ENCODE peak calls at places on chromosome 4, in five cellular contexts. R is fibroblast of pulmonary artery; X is IMR-90; Y is AG20443; V is stimulated activated CD4-positive, alpha-beta T cell treated with anti-CD3 and anti-CD28 coated beads, Interleukin-4, amount 100 ng/mL, for 1 hour. F is an unnamed sample.

GRCh38 chr4:3813151-3813905 is 47.1 kb downstream of the ADRA2C start:
- DNase-seq in R (no peak), X (no peak), Y (no peak), V (no peak), F (no peak)

GRCh38 chr4:53720776-53721175 is 129.5 kb upstream of the LNX1 start:
- DNase-seq in R (no peak), X (no peak), Y (no peak), V (no peak), F (no peak)

GRCh38 chr4:149980941-149981340 is 97.3 kb upstream of the DCLK2 start:
- DNase-seq in R (peak; percentile 75), X (peak; percentile 65), Y (peak; percentile 71), V (peak; percentile 38), F (peak; percentile 23)

GRCh38 chr4:109005523-109005922 is 242.7 kb upstream of the ETNPPL start:
- DNase-seq in R (peak; percentile 42), X (peak; percentile 73), Y (no peak), V (no peak), F (no peak)

GRCh38 chr4:92580816-92581215 is 277.1 kb downstream of the GRID2 start:
- DNase-seq in R (no peak), X (no peak), Y (no peak), V (no peak), F (no peak)

GRCh38 chr4:65416875-65417274 is 253.4 kb downstream of the EPHA5 start:
- DNase-seq in R (peak; percentile 7), X (no peak), Y (no peak), V (no peak), F (no peak)

GRCh38 chr4:36997727-36998126 is 246.8 kb upstream of the NWD2 start:
- DNase-seq in R (peak; percentile 28), X (no peak), Y (no peak), V (no peak), F (no peak)

GRCh38 chr4:65825121-65825520 is 154.8 kb upstream of the EPHA5 start:
- DNase-seq in R (peak; percentile 34), X (peak; percentile 0), Y (no peak), V (no peak), F (no peak)

GRCh38 chr4:1842993-1843448 is 12.9 kb downstream of the LETM1 start:
- DNase-seq in R (peak; percentile 87), X (peak; percentile 94), Y (peak; percentile 92), V (no peak), F (no peak)

GRCh38 chr4:59748433-59748832 is 1451.7 kb upstream of the ADGRL3 start:
- DNase-seq in R (no peak), X (no peak), Y (no peak), V (no peak), F (no peak)